ENCODE peak calls at places on chromosomes 12 and 14, in ten cellular contexts. O is breast epithelium, C is cardiac fibroblast, Z is spleen, K is sigmoid colon, U is brain microvascular endothelial cell, I is A549, X is upper lobe of right lung, W is cardiac muscle cell, A is thoracic aorta. J is an unnamed sample.

GRCh38 chr12:5376591-5377207 is 55.2 kb upstream of the NTF3 start:
- DNase-seq in O (no peak), C (no peak), Z (no peak), K (no peak), U (no peak), I (no peak), X (no peak), W (no peak), A (no peak), J (no peak)

GRCh38 chr12:122090759-122091535 is 12.4 kb downstream of the MLXIP start:
- DNase-seq in O (no peak), C (peak), Z (no peak), K (peak), U (peak), I (peak), X (peak), W (no peak), A (no peak), J (peak)

GRCh38 chr14:52944267-52944666 is 6.6 kb downstream of the FERMT2 start:
- DNase-seq in O (no peak), C (peak), Z (no peak), K (no peak), U (no peak), I (no peak), X (no peak), W (no peak), A (no peak), J (no peak)

GRCh38 chr14:95021588-95021987 is 135.7 kb downstream of the DICER1 start:
- DNase-seq in O (no peak), C (no peak), Z (no peak), K (no peak), U (no peak), I (no peak), X (no peak), W (no peak), A (no peak), J (no peak)

GRCh38 chr12:55724940-55725309 is 3.9 kb downstream of the CD63 start:
- DNase-seq in O (peak), C (no peak), Z (no peak), K (peak), U (no peak), I (no peak), X (no peak), W (no peak), A (no peak), J (no peak)

GRCh38 chr12:92300781-92301180 is 155.1 kb upstream of the BTG1 start:
- DNase-seq in O (no peak), C (no peak), Z (no peak), K (no peak), U (no peak), I (no peak), X (no peak), W (no peak), A (no peak), J (no peak)

GRCh38 chr12:59844775-59845174 is 248.9 kb downstream of the SLC16A7 start:
- DNase-seq in O (no peak), C (no peak), Z (no peak), K (no peak), U (no peak), I (no peak), X (no peak), W (no peak), A (no peak), J (no peak)

GRCh38 chr14:104680806-104681688 is 8.4 kb upstream of the INF2 start:
- DNase-seq in O (peak), C (peak), Z (peak), K (peak), U (peak), I (peak), X (peak), W (peak), A (peak), J (peak)

GRCh38 chr12:104226672-104227071 is 11.1 kb downstream of the TXNRD1 start:
- DNase-seq in O (no peak), C (peak), Z (no peak), K (no peak), U (peak), I (no peak), X (no peak), W (no peak), A (no peak), J (peak)

GRCh38 chr14:75141967-75142366 is 15.1 kb upstream of the NEK9 start:
- DNase-seq in O (no peak), C (peak), Z (no peak), K (no peak), U (peak), I (peak), X (no peak), W (peak), A (no peak), J (no peak)

GRCh38 chr12:70660620-70661219 is 23.5 kb upstream of the PTPRB start:
- DNase-seq in O (no peak), C (peak), Z (no peak), K (no peak), U (peak), I (peak), X (no peak), W (no peak), A (no peak), J (peak)

GRCh38 chr12:109423392-109423791 is 53.7 kb downstream of the KCTD10 start:
- DNase-seq in O (no peak), C (no peak), Z (peak), K (no peak), U (no peak), I (no peak), X (no peak), W (no peak), A (no peak), J (no peak)

GRCh38 chr14:31419179-31420012 is 954 bp downstream of the HEATR5A start:
- DNase-seq in O (no peak), C (peak), Z (no peak), K (no peak), U (peak), I (no peak), X (no peak), W (no peak), A (no peak), J (no peak)

GRCh38 chr12:46675736-46676135 is 150.1 kb downstream of the SLC38A4 start:
- DNase-seq in O (no peak), C (peak), Z (no peak), K (no peak), U (peak), I (peak), X (peak), W (peak), A (no peak), J (no peak)

GRCh38 chr12:72274926-72275325 is 2.8 kb downstream of the TRHDE start:
- DNase-seq in O (no peak), C (peak), Z (no peak), K (no peak), U (no peak), I (no peak), X (no peak), W (no peak), A (no peak), J (peak)

GRCh38 chr12:89695100-89695499 is 13.5 kb downstream of the ATP2B1 start:
- DNase-seq in O (no peak), C (peak), Z (no peak), K (no peak), U (peak), I (no peak), X (no peak), W (peak), A (no peak), J (no peak)

GRCh38 chr12:47190271-47190750 is 110.6 kb upstream of the AMIGO2 start:
- DNase-seq in O (no peak), C (peak), Z (no peak), K (no peak), U (peak), I (peak), X (no peak), W (no peak), A (no peak), J (peak)

GRCh38 chr14:32702571-32702970 is 236.1 kb upstream of the NPAS3 start:
- DNase-seq in O (no peak), C (peak), Z (no peak), K (peak), U (peak), I (no peak), X (no peak), W (peak), A (peak), J (no peak)

GRCh38 chr14:97642631-97643030 is 845.4 kb downstream of the VRK1 start:
- DNase-seq in O (no peak), C (no peak), Z (no peak), K (no peak), U (no peak), I (no peak), X (no peak), W (no peak), A (no peak), J (no peak)

GRCh38 chr12:132954471-132955048 is 1.5 kb downstream of the ZNF605 start:
- DNase-seq in O (no peak), C (peak), Z (peak), K (no peak), U (no peak), I (no peak), X (no peak), W (no peak), A (no peak), J (no peak)

GRCh38 chr12:96136129-96136528 is 58.0 kb upstream of the ELK3 start:
- DNase-seq in O (no peak), C (peak), Z (no peak), K (no peak), U (peak), I (no peak), X (no peak), W (peak), A (no peak), J (peak)

GRCh38 chr12:118061011-118061875 is at the start of gene WSB2:
- DNase-seq in O (peak), C (peak), Z (peak), K (peak), U (peak), I (peak), X (peak), W (peak), A (peak), J (no peak)

GRCh38 chr12:118064608-118065007 is 3.6 kb upstream of the WSB2 start:
- DNase-seq in O (no peak), C (no peak), Z (no peak), K (no peak), U (no peak), I (no peak), X (no peak), W (no peak), A (no peak), J (no peak)

GRCh38 chr12:118061876-118062791 is 1.2 kb upstream of the WSB2 start:
- DNase-seq in O (peak), C (peak), Z (peak), K (peak), U (no peak), I (peak), X (peak), W (peak), A (no peak), J (no peak)

GRCh38 chr12:118065380-118065779 is 4.4 kb upstream of the WSB2 start:
- DNase-seq in O (no peak), C (no peak), Z (no peak), K (no peak), U (no peak), I (no peak), X (no peak), W (no peak), A (no peak), J (no peak)

GRCh38 chr12:118063567-118064391 is 2.8 kb upstream of the WSB2 start:
- DNase-seq in O (no peak), C (no peak), Z (no peak), K (no peak), U (no peak), I (no peak), X (no peak), W (no peak), A (no peak), J (no peak)
- H3K4me3 ChIP-seq in O (no peak), C (no peak), Z (no peak), K (no peak), U (no peak), I (no peak), X (no peak), W (no peak), A (no peak), J (no peak)

GRCh38 chr14:105935384-105935783 is 409.0 kb downstream of the TMEM121 start:
- DNase-seq in O (peak), C (no peak), Z (no peak), K (peak), U (no peak), I (no peak), X (no peak), W (no peak), A (no peak), J (no peak)
- TF ChIP-seq CTCF in O (no peak), C (no peak), Z (no peak), K (no peak), U (no peak), I (no peak), X (no peak), W (no peak), A (no peak), J (no peak)

GRCh38 chr12:62841841-62842240 is 93.1 kb downstream of the PPM1H start:
- DNase-seq in O (no peak), C (no peak), Z (no peak), K (no peak), U (no peak), I (no peak), X (no peak), W (no peak), A (no peak), J (no peak)

GRCh38 chr12:62840806-62841205 is 94.1 kb downstream of the PPM1H start:
- DNase-seq in O (no peak), C (no peak), Z (no peak), K (no peak), U (no peak), I (no peak), X (no peak), W (no peak), A (no peak), J (no peak)

GRCh38 chr12:62844915-62845314 is 90.0 kb downstream of the PPM1H start:
- DNase-seq in O (no peak), C (no peak), Z (no peak), K (no peak), U (no peak), I (no peak), X (no peak), W (no peak), A (no peak), J (no peak)

GRCh38 chr12:62846506-62846905 is 88.4 kb downstream of the PPM1H start:
- DNase-seq in O (no peak), C (no peak), Z (no peak), K (no peak), U (peak), I (no peak), X (no peak), W (no peak), A (no peak), J (no peak)

DNA sequence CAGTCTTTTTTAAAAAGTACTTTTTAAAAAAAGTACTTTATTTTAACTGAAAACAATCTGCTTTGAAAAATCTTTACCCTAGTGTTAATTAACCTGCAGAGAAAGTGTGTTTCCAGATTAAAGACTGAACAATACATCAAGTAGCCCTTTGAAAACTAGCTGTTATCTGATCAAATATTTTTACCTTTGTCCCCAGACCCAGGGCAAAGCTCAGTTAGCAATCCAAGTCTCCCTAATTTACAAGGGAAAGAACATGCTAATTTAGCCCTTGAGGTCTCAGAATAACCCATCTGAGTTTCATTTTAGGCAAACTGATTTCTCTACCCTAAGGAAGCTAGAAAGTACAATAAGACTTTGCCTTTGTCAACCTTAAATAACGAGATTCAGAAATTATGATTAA is 91.2 kb downstream of the PPM1H start:
- DNase-seq in O (no peak), C (no peak), Z (no peak), K (no peak), U (no peak), I (no peak), X (no peak), W (no peak), A (no peak), J (no peak)
- H3K4me3 ChIP-seq in O (no peak), C (no peak), Z (no peak), K (no peak), U (no peak), I (no peak), X (no peak), W (no peak), A (no peak), J (no peak)

GRCh38 chr14:93804654-93805053 is 16.4 kb upstream of the PRIMA1 start:
- DNase-seq in O (no peak), C (no peak), Z (no peak), K (no peak), U (no peak), I (no peak), X (no peak), W (no peak), A (no peak), J (no peak)
- TF ChIP-seq CTCF in O (no peak), C (no peak), Z (no peak), K (no peak), U (no peak), I (no peak), X (no peak), W (no peak), A (no peak), J (no peak)

GRCh38 chr14:100066984-100067383 is 1.8 kb downstream of the EVL start:
- DNase-seq in O (no peak), C (no peak), Z (no peak), K (no peak), U (no peak), I (no peak), X (no peak), W (no peak), A (no peak), J (no peak)

GRCh38 chr14:100069161-100069800 is 4.1 kb downstream of the EVL start:
- DNase-seq in O (no peak), C (no peak), Z (no peak), K (no peak), U (no peak), I (no peak), X (no peak), W (no peak), A (no peak), J (no peak)

GRCh38 chr14:100067971-100068959 is 3.0 kb downstream of the EVL start:
- DNase-seq in O (no peak), C (peak), Z (peak), K (no peak), U (peak), I (no peak), X (peak), W (no peak), A (no peak), J (no peak)

GRCh38 chr14:100065942-100066574 is 836 bp downstream of the EVL start:
- DNase-seq in O (no peak), C (peak), Z (peak), K (no peak), U (no peak), I (no peak), X (no peak), W (peak), A (no peak), J (peak)

GRCh38 chr14:100067481-100067880 is 2.3 kb downstream of the EVL start:
- DNase-seq in O (no peak), C (no peak), Z (no peak), K (no peak), U (no peak), I (no peak), X (no peak), W (no peak), A (no peak), J (no peak)
- H3K4me3 ChIP-seq in O (no peak), C (no peak), Z (peak), K (no peak), U (no peak), I (no peak), X (peak), W (no peak), A (peak), J (no peak)

GRCh38 chr12:129531004-129531403 is 372.8 kb downstream of the TMEM132D start:
- DNase-seq in O (no peak), C (no peak), Z (no peak), K (no peak), U (no peak), I (no peak), X (no peak), W (no peak), A (no peak), J (no peak)

GRCh38 chr12:129530517-129530916 is 373.3 kb downstream of the TMEM132D start:
- DNase-seq in O (no peak), C (no peak), Z (no peak), K (no peak), U (no peak), I (no peak), X (no peak), W (no peak), A (no peak), J (no peak)

GRCh38 chr12:129532707-129533499 is 370.9 kb downstream of the TMEM132D start:
- DNase-seq in O (no peak), C (no peak), Z (no peak), K (no peak), U (no peak), I (no peak), X (no peak), W (no peak), A (no peak), J (no peak)

GRCh38 chr12:129535351-129535750 is 368.5 kb downstream of the TMEM132D start:
- DNase-seq in O (no peak), C (no peak), Z (no peak), K (no peak), U (no peak), I (no peak), X (no peak), W (no peak), A (no peak), J (no peak)

DNA sequence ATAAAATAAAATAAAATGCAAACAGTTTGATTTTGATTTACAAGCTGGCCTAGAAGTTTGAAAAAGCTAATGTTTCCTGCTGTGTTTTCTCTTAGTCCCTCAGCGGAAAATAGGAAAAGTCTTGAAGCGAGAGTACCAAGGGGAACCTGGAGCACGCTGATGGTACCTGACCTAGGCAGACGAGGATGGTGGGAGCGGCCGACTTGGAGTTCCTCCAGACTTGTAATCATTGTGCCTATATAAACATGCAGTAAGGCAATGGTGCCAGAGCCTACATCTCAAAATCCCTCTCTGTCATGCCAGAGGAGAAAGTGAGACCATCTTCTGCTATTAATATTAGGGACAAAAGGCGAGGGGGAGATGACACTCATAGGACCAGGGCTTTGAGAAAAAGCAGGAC is 371.7 kb downstream of the TMEM132D start:
- DNase-seq in O (no peak), C (no peak), Z (no peak), K (no peak), U (no peak), I (no peak), X (no peak), W (no peak), A (no peak), J (no peak)
- TF ChIP-seq CTCF in O (no peak), C (no peak), Z (no peak), K (no peak), U (no peak), I (no peak), X (no peak), W (no peak), A (no peak), J (no peak)

GRCh38 chr14:37196604-37197420 is 925 bp upstream of the MIPOL1 start:
- DNase-seq in O (no peak), C (no peak), Z (no peak), K (no peak), U (no peak), I (no peak), X (no peak), W (no peak), A (no peak), J (no peak)
- H3K4me3 ChIP-seq in O (peak), C (peak), Z (no peak), K (peak), U (peak), I (peak), X (peak), W (peak), A (peak), J (peak)

J was measured in AG09309.